ENCODE peak calls at places on chromosome 16, in seven cellular contexts. D, O, S, Y, W, B and U are unnamed samples.

GRCh38 chr16:21001262-21001661 is 100.7 kb downstream of the LYRM1 start:
- DNase-seq in D (no peak), O (peak; percentile 27), S (peak; percentile 12), Y (no peak), W (peak; percentile 13), B (peak; percentile 80), U (no peak)

GRCh38 chr16:68444058-68444657 is 4.2 kb downstream of the SMPD3 start:
- DNase-seq in D (no peak), O (peak; percentile 44), S (peak; percentile 35), Y (no peak), W (peak; percentile 52), B (peak; percentile 84), U (no peak)

GRCh38 chr16:56257260-56257659 is 66.0 kb downstream of the GNAO1 start:
- DNase-seq in D (peak; percentile 97), O (no peak), S (peak; percentile 65), Y (no peak), W (no peak), B (no peak), U (no peak)

GRCh38 chr16:51968756-51969155 is 578.2 kb downstream of the TOX3 start:
- DNase-seq in D (no peak), O (no peak), S (no peak), Y (no peak), W (no peak), B (no peak), U (no peak)

GRCh38 chr16:30028438-30029093 is 2.5 kb downstream of the TLCD3B start:
- DNase-seq in D (no peak), O (no peak), S (no peak), Y (no peak), W (no peak), B (peak; percentile 80), U (no peak)

GRCh38 chr16:74562117-74562516 is 44.8 kb downstream of the GLG1 start:
- DNase-seq in D (no peak), O (no peak), S (no peak), Y (no peak), W (no peak), B (no peak), U (no peak)

GRCh38 chr16:16127469-16128116 is 95.7 kb downstream of the ABCC6 start:
- DNase-seq in D (peak; percentile 88), O (peak; percentile 77), S (peak; percentile 80), Y (no peak), W (peak; percentile 74), B (peak; percentile 93), U (peak; percentile 63)

GRCh38 chr16:57509231-57509923 is 23.1 kb upstream of the DOK4 start:
- DNase-seq in D (peak; percentile 47), O (no peak), S (no peak), Y (no peak), W (no peak), B (no peak), U (no peak)

GRCh38 chr16:29994613-29995329 is 646 bp downstream of the HIRIP3 start:
- DNase-seq in D (peak; percentile 82), O (peak; percentile 29), S (peak; percentile 73), Y (peak; percentile 52), W (peak; percentile 73), B (no peak), U (peak; percentile 87)

GRCh38 chr16:78961464-78961863 is 639.1 kb downstream of the MAF start:
- DNase-seq in D (no peak), O (no peak), S (no peak), Y (no peak), W (no peak), B (no peak), U (no peak)

GRCh38 chr16:81499576-81500380 is 55.2 kb downstream of the CMIP start:
- DNase-seq in D (no peak), O (no peak), S (no peak), Y (no peak), W (no peak), B (no peak), U (no peak)

GRCh38 chr16:72872966-72873365 is 175.0 kb downstream of the ZFHX3 start:
- DNase-seq in D (no peak), O (no peak), S (no peak), Y (no peak), W (no peak), B (no peak), U (no peak)

GRCh38 chr16:86072328-86073102 is 173.6 kb downstream of the IRF8 start:
- DNase-seq in D (peak; percentile 89), O (peak; percentile 75), S (peak; percentile 72), Y (no peak), W (peak; percentile 59), B (peak; percentile 81), U (peak; percentile 65)

GRCh38 chr16:7285520-7285919 is 47.1 kb upstream of the RBFOX1 start:
- DNase-seq in D (no peak), O (no peak), S (no peak), Y (no peak), W (no peak), B (no peak), U (no peak)

GRCh38 chr16:55256412-55257016 is 67.5 kb upstream of the IRX6 start:
- DNase-seq in D (no peak), O (no peak), S (no peak), Y (no peak), W (no peak), B (no peak), U (no peak)

GRCh38 chr16:25827709-25828108 is 135.9 kb downstream of the HS3ST4 start:
- DNase-seq in D (no peak), O (no peak), S (no peak), Y (no peak), W (no peak), B (no peak), U (no peak)

GRCh38 chr16:84565669-84566495 is 52.0 kb downstream of the COTL1 start:
- DNase-seq in D (no peak), O (no peak), S (no peak), Y (no peak), W (no peak), B (no peak), U (no peak)

GRCh38 chr16:84562174-84562815 is 55.6 kb downstream of the COTL1 start:
- DNase-seq in D (no peak), O (no peak), S (peak; percentile 22), Y (no peak), W (no peak), B (no peak), U (no peak)

GRCh38 chr16:84561291-84561690 is 56.6 kb downstream of the COTL1 start:
- DNase-seq in D (no peak), O (no peak), S (no peak), Y (no peak), W (no peak), B (peak; percentile 77), U (no peak)

GRCh38 chr16:84563316-84563715 is 54.6 kb downstream of the COTL1 start:
- DNase-seq in D (no peak), O (no peak), S (no peak), Y (no peak), W (no peak), B (no peak), U (no peak)

DNA sequence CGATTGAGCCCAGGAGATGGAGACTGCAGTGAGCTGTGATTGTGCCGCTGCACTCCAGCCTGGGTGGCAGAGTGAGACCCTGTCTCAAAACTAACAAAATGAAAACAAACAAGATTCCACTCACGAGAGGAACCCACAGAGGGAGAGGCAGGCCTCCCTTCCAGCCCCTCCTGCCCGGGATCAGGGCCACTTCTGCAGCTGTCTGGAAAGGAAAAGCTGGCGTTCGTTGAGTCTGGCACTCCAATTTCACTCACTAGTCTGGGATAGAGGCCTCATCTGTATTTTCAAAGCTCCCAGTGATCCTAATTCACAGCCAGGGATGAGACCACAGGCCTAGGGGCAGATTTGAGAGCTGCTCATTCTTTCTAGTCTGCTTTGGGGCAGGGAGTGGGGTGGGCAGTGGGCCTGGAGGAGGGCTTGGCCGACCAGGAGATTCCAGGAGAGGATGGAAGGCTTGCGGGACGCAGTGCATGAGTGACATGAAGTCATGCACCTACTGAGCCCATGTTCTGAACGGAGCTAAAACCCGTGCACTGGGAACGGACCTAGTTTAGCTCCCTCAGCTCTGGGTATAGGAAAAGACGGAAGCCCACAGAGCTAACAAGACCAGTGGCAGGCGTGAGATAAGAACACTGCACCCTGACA is 54.0 kb downstream of the COTL1 start:
- DNase-seq in D (no peak), O (no peak), S (no peak), Y (no peak), W (no peak), B (no peak), U (no peak)
- H3K36me3 ChIP-seq in D (peaks cover 13% of the 10 kb centered on the region), O (peaks cover 20% of the 10 kb centered on the region), S (no peaks in the 10 kb centered on the region), Y (no peaks in the 10 kb centered on the region), W (peaks cover 18% of the 10 kb centered on the region), B (no peaks in the 10 kb centered on the region), U (no peaks in the 10 kb centered on the region)

DNA sequence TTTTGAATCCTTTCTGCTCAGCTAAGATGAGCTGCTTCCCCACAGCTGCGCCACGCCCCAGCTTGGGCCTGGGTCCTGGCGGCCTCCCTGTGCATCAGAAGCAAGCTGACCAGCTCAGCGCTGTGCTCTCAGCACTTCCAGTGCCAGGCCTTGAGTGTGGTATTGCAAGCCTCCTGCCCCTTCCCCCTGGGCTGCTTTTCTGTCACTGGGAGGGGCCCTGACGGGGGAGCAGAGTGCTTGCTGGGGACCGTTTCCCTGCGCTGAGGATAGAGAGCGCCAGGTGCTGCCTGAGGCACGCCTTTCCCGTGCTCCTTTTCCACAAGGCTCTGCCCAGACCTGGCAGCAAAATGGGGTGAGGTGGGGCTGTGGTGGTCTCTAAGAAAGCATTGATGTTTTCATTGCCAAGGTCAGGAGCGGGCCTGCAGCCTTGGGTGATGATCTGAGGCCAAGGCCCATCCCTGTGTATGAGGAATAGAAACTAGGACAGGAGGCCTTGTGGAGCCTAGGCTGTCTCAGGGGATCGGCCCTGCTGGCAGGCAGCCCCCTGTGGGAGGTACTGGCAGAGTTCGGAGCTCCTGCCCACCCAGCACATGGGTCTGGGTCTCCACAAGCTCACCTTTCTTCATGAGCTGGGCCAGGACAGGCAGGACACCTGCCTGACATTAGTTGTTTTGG is 29.7 kb downstream of the POLR3E start:
- DNase-seq in D (no peak), O (no peak), S (no peak), Y (no peak), W (no peak), B (no peak), U (no peak)
- H3K36me3 ChIP-seq in D (peaks cover 42% of the 10 kb centered on the region), O (peaks cover 47% of the 10 kb centered on the region), S (peaks cover 25% of the 10 kb centered on the region), Y (peaks cover 89% of the 10 kb centered on the region), W (peaks cover 6% of the 10 kb centered on the region), B (peaks cover 51% of the 10 kb centered on the region), U (peaks cover 81% of the 10 kb centered on the region)

DNA sequence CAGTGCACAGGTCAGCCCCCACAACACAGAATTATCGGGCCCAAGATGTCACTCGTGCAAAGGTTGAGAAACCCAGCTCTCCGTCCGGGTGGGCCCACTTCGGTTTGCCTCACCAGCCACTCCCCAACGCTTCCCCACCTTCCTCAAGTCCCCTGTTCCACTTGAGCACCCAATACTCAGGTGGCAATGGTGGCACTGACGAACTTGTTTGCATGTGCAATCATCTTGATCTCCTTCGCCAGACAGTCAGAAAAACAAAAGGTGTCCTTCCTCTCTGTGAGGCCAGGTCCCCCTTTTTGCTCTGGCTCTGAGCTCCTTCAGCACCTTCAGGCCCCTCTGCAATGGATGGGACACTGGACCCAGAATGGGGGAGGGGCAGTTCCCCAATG is 3.7 kb downstream of the GGA2 start:
- DNase-seq in D (no peak), O (no peak), S (no peak), Y (no peak), W (no peak), B (no peak), U (peak; percentile 81)
- H3K36me3 ChIP-seq in D (no peaks in the 10 kb centered on the region), O (no peaks in the 10 kb centered on the region), S (no peaks in the 10 kb centered on the region), Y (no peaks in the 10 kb centered on the region), W (no peaks in the 10 kb centered on the region), B (no peaks in the 10 kb centered on the region), U (no peaks in the 10 kb centered on the region)

DNA sequence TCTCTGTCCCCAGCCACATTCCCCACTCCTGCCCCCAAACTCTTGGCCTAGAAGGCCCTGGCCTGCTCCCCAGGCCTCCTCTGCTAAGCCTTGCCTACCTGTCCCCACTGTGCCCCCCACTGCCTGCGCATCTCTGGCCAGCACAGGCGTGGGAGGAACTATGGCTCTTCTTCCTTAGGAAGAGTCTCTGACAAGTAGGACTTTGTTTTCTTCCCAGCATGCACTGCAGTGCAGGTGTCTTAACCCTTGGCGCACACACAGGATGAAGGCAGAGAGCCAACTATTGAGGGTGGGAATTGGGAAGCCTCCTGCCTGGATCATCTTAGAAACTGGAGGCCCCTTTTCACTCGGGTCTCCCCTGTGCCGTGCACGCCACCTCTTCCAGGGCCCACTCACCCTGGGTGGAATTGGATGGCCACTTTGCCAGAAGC is 3.6 kb downstream of the AMDHD2 start:
- DNase-seq in D (no peak), O (no peak), S (no peak), Y (no peak), W (no peak), B (no peak), U (no peak)
- H3K36me3 ChIP-seq in D (peaks cover 22% of the 10 kb centered on the region), O (peaks cover 34% of the 10 kb centered on the region), S (peaks cover 1% of the 10 kb centered on the region), Y (peaks cover 61% of the 10 kb centered on the region), W (peaks cover 11% of the 10 kb centered on the region), B (no peaks in the 10 kb centered on the region), U (peaks cover 47% of the 10 kb centered on the region)